ENCODE peak calls at places on chromosomes 5 and 9, in four cellular contexts. S is Peyer's patch, X is right atrium auricular region, N is upper lobe of right lung. A is an unnamed sample. For H3K4me1, the result is how much of the 10 kb centered on the place peaks cover.

GRCh38 chr9:87277346-87277745 is 220.3 kb upstream of the DAPK1 start:
- DNase-seq in S (no peak), X (no peak), N (no peak), A (no peak)

GRCh38 chr5:6710078-6710477 is 3.2 kb upstream of the TENT4A start:
- DNase-seq in N (no peak), S (no peak), X (no peak), A (no peak)

GRCh38 chr5:40221796-40222195 is 457.9 kb upstream of the PTGER4 start:
- DNase-seq in N (no peak), X (no peak), S (no peak), A (no peak)

GRCh38 chr5:174563899-174564298 is 160.5 kb upstream of the MSX2 start:
- DNase-seq in X (no peak), N (no peak), S (no peak), A (no peak)

GRCh38 chr5:12323637-12324229 is 419.5 kb upstream of the CTNND2 start:
- DNase-seq in N (no peak), S (no peak), X (no peak), A (no peak)

GRCh38 chr5:86786955-86787354 is 169.2 kb downstream of the COX7C start:
- DNase-seq in S (no peak), N (no peak), X (no peak), A (no peak)

GRCh38 chr5:8700691-8701090 is 831.7 kb downstream of the MTRR start:
- DNase-seq in N (no peak), X (no peak), S (no peak), A (no peak)

GRCh38 chr5:133433133-133433532 is 179.2 kb downstream of the FSTL4 start:
- DNase-seq in X (no peak), S (no peak), N (no peak), A (no peak)

GRCh38 chr9:110152704-110153374 is 55.1 kb downstream of the C9orf152 start:
- DNase-seq in N (no peak), X (no peak), S (no peak), A (peak)

GRCh38 chr9:90835206-90835605 is 33.6 kb downstream of the SYK start:
- DNase-seq in N (no peak), X (no peak), S (no peak), A (no peak)
- H3K4me1 ChIP-seq in N (under half), X (under half), S (under half), A (under half)

GRCh38 chr9:134401391-134401790 is 75.1 kb downstream of the RXRA start:
- DNase-seq in N (no peak), X (no peak), S (no peak), A (no peak)
- H3K4me1 ChIP-seq in N (half or more), X (under half), S (under half), A (half or more)

DNA sequence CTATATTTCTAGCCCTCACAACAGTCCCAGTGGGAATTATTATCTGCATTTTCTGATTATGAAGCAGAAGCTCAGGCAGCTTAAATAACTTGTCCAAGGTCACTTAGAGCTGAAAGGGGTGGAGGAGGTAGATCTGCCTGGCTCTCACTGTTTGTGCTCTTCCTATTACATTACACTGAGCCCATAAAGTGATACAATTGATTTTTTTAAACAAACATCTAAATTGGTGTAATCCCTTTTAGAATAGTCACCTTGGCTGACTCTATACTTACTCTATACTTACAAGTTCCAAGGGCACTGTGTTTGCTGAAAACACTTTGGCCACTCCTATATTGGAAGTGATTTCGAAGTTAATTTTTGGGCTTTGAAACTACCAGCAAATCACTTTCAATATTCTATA is 144.7 kb downstream of the APBA1 start:
- DNase-seq in S (no peak), X (no peak), N (no peak), A (no peak)
- H3K4me1 ChIP-seq in S (under half), X (under half), N (under half), A (under half)

DNA sequence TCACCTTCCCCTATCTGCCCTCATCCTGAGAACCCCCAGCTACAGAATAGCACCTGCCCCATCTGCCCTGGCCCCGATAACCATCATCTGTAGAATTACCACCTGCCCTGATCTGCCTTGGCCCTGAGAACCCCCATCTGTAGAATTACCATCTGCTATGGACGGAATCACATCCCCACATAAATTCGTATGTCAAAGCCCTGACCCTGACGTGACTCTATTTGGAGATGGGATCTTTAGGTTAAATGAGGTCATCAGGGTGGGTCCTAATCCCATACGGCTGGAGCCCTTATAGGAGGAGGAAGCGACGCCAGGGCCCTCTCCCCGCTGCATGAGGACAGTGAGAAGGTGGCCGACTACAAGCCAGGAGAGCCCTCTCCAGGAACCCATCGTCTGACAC is 32.6 kb downstream of the SARDH start:
- DNase-seq in N (no peak), S (no peak), X (no peak), A (no peak)
- H3K4me1 ChIP-seq in N (under half), S (under half), X (under half), A (half or more)

GRCh38 chr5:39100851-39101396 is 26.7 kb upstream of the RICTOR start:
- DNase-seq in S (no peak), X (no peak), N (no peak), A (no peak)

GRCh38 chr5:39100301-39100850 is 26.2 kb upstream of the RICTOR start:
- DNase-seq in N (no peak), X (no peak), S (no peak), A (no peak)

GRCh38 chr5:39104221-39104620 is 30.0 kb upstream of the RICTOR start:
- DNase-seq in S (no peak), N (no peak), X (no peak), A (no peak)

GRCh38 chr5:39102684-39103155 is 28.5 kb upstream of the RICTOR start:
- DNase-seq in N (no peak), S (no peak), X (no peak), A (no peak)

GRCh38 chr5:39099831-39100230 is 25.6 kb upstream of the RICTOR start:
- DNase-seq in S (no peak), X (no peak), N (no peak), A (no peak)
- H3K4me1 ChIP-seq in S (under half), X (under half), N (under half), A (under half)

DNA sequence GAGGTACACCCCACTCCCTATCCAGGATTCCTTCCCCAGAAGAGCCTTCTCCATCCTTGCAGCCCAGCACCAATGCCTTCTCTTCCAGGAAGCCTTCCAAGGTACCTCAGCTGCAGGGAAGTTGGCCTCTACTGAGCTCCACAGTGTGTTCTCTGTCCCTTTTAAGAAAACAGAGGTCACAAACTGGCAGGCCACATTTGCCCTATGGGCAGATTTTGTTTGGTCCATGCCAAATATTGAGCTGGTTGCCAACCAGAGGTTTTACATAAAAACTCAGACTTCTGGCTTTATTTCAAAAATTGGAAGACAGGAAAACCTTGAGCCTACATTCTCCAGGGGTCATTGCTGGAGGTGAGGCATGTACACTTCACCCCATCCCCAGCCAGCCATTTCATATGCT is 9.0 kb upstream of the NDST1 start:
- DNase-seq in N (no peak), X (no peak), S (no peak), A (no peak)
- H3K4me1 ChIP-seq in N (half or more), X (under half), S (under half), A (under half)

A was measured in CD4-positive, alpha-beta memory T cell.